ENCODE peak calls at places on chromosome 2, in four cellular contexts. One of them, this sample, is unnamed.

GRCh38 chr2:120874876-120875275 is 139.2 kb downstream of the GLI2 start:
- DNase-seq in GM12864: no peak
- DNase-seq in activated gamma-delta T cell treated with Interleukin-2 at 50 U/mL for 16 hours: no peak
- DNase-seq in stimulated activated CD8-positive, alpha-beta memory T cell treated with anti-CD3 and anti-CD28 coated beads, Interleukin-7, amount 100 ng/mL, for 1 hour: no peak
- DNase-seq in this sample: no peak

GRCh38 chr2:47300609-47301276 is 102.2 kb upstream of the MSH2 start:
- DNase-seq in GM12864: no peak
- DNase-seq in activated gamma-delta T cell treated with Interleukin-2 at 50 U/mL for 16 hours: no peak
- DNase-seq in stimulated activated CD8-positive, alpha-beta memory T cell treated with anti-CD3 and anti-CD28 coated beads, Interleukin-7, amount 100 ng/mL, for 1 hour: no peak
- DNase-seq in this sample: no peak

GRCh38 chr2:47354013-47354816 is 48.7 kb upstream of the MSH2 start:
- DNase-seq in GM12864: no peak
- DNase-seq in activated gamma-delta T cell treated with Interleukin-2 at 50 U/mL for 16 hours: no peak
- DNase-seq in stimulated activated CD8-positive, alpha-beta memory T cell treated with anti-CD3 and anti-CD28 coated beads, Interleukin-7, amount 100 ng/mL, for 1 hour: no peak
- DNase-seq in this sample: no peak

GRCh38 chr2:63735263-63735662 is 106.4 kb upstream of the UGP2 start:
- DNase-seq in GM12864: no peak
- DNase-seq in activated gamma-delta T cell treated with Interleukin-2 at 50 U/mL for 16 hours: no peak
- DNase-seq in stimulated activated CD8-positive, alpha-beta memory T cell treated with anti-CD3 and anti-CD28 coated beads, Interleukin-7, amount 100 ng/mL, for 1 hour: no peak
- DNase-seq in this sample: no peak

GRCh38 chr2:46829240-46829970 is 86.2 kb downstream of the MCFD2 start:
- DNase-seq in GM12864: no peak
- DNase-seq in activated gamma-delta T cell treated with Interleukin-2 at 50 U/mL for 16 hours: no peak
- DNase-seq in stimulated activated CD8-positive, alpha-beta memory T cell treated with anti-CD3 and anti-CD28 coated beads, Interleukin-7, amount 100 ng/mL, for 1 hour: no peak
- DNase-seq in this sample: no peak

GRCh38 chr2:201923991-201924390 is 109.7 kb upstream of the FZD7 start:
- DNase-seq in GM12864: no peak
- DNase-seq in activated gamma-delta T cell treated with Interleukin-2 at 50 U/mL for 16 hours: no peak
- DNase-seq in stimulated activated CD8-positive, alpha-beta memory T cell treated with anti-CD3 and anti-CD28 coated beads, Interleukin-7, amount 100 ng/mL, for 1 hour: no peak
- DNase-seq in this sample: no peak

GRCh38 chr2:199186226-199186864 is 271.4 kb downstream of the SATB2 start:
- DNase-seq in GM12864: no peak
- DNase-seq in activated gamma-delta T cell treated with Interleukin-2 at 50 U/mL for 16 hours: no peak
- DNase-seq in stimulated activated CD8-positive, alpha-beta memory T cell treated with anti-CD3 and anti-CD28 coated beads, Interleukin-7, amount 100 ng/mL, for 1 hour: no peak
- DNase-seq in this sample: no peak

GRCh38 chr2:23445450-23445868 is 60.5 kb downstream of the KLHL29 start:
- DNase-seq in GM12864: no peak
- DNase-seq in activated gamma-delta T cell treated with Interleukin-2 at 50 U/mL for 16 hours: no peak
- DNase-seq in stimulated activated CD8-positive, alpha-beta memory T cell treated with anti-CD3 and anti-CD28 coated beads, Interleukin-7, amount 100 ng/mL, for 1 hour: no peak
- DNase-seq in this sample: peak; percentile 59

GRCh38 chr2:215904101-215904500 is 109.2 kb downstream of the MREG start:
- DNase-seq in GM12864: no peak
- DNase-seq in activated gamma-delta T cell treated with Interleukin-2 at 50 U/mL for 16 hours: no peak
- DNase-seq in stimulated activated CD8-positive, alpha-beta memory T cell treated with anti-CD3 and anti-CD28 coated beads, Interleukin-7, amount 100 ng/mL, for 1 hour: no peak
- DNase-seq in this sample: no peak

GRCh38 chr2:205270689-205271088 is 411.6 kb upstream of the NRP2 start:
- DNase-seq in GM12864: no peak
- DNase-seq in activated gamma-delta T cell treated with Interleukin-2 at 50 U/mL for 16 hours: no peak
- DNase-seq in stimulated activated CD8-positive, alpha-beta memory T cell treated with anti-CD3 and anti-CD28 coated beads, Interleukin-7, amount 100 ng/mL, for 1 hour: no peak
- DNase-seq in this sample: peak; percentile 54

GRCh38 chr2:74050153-74050552 is 65.4 kb downstream of the TET3 start:
- DNase-seq in GM12864: no peak
- DNase-seq in activated gamma-delta T cell treated with Interleukin-2 at 50 U/mL for 16 hours: no peak
- DNase-seq in stimulated activated CD8-positive, alpha-beta memory T cell treated with anti-CD3 and anti-CD28 coated beads, Interleukin-7, amount 100 ng/mL, for 1 hour: no peak
- DNase-seq in this sample: no peak

GRCh38 chr2:20627712-20628380 is 23.1 kb downstream of the HS1BP3 start:
- DNase-seq in GM12864: no peak
- DNase-seq in activated gamma-delta T cell treated with Interleukin-2 at 50 U/mL for 16 hours: no peak
- DNase-seq in stimulated activated CD8-positive, alpha-beta memory T cell treated with anti-CD3 and anti-CD28 coated beads, Interleukin-7, amount 100 ng/mL, for 1 hour: no peak
- DNase-seq in this sample: no peak

GRCh38 chr2:139033300-139033699 is 253.1 kb upstream of the NXPH2 start:
- DNase-seq in GM12864: no peak
- DNase-seq in activated gamma-delta T cell treated with Interleukin-2 at 50 U/mL for 16 hours: no peak
- DNase-seq in stimulated activated CD8-positive, alpha-beta memory T cell treated with anti-CD3 and anti-CD28 coated beads, Interleukin-7, amount 100 ng/mL, for 1 hour: no peak
- DNase-seq in this sample: peak; percentile 5

GRCh38 chr2:141534671-141535359 is 596.0 kb downstream of the LRP1B start:
- DNase-seq in GM12864: no peak
- DNase-seq in activated gamma-delta T cell treated with Interleukin-2 at 50 U/mL for 16 hours: no peak
- DNase-seq in stimulated activated CD8-positive, alpha-beta memory T cell treated with anti-CD3 and anti-CD28 coated beads, Interleukin-7, amount 100 ng/mL, for 1 hour: no peak
- DNase-seq in this sample: peak; percentile 19

GRCh38 chr2:219475697-219476604 is 22.7 kb upstream of the GMPPA start:
- DNase-seq in GM12864: no peak
- DNase-seq in activated gamma-delta T cell treated with Interleukin-2 at 50 U/mL for 16 hours: peak; percentile 46
- DNase-seq in stimulated activated CD8-positive, alpha-beta memory T cell treated with anti-CD3 and anti-CD28 coated beads, Interleukin-7, amount 100 ng/mL, for 1 hour: peak; percentile 29
- DNase-seq in this sample: peak; percentile 32

GRCh38 chr2:55159037-55159651 is 72.9 kb downstream of the CLHC1 start:
- DNase-seq in GM12864: no peak
- DNase-seq in activated gamma-delta T cell treated with Interleukin-2 at 50 U/mL for 16 hours: no peak
- DNase-seq in stimulated activated CD8-positive, alpha-beta memory T cell treated with anti-CD3 and anti-CD28 coated beads, Interleukin-7, amount 100 ng/mL, for 1 hour: no peak
- DNase-seq in this sample: no peak

GRCh38 chr2:42028571-42029148 is 19.2 kb upstream of the PKDCC start:
- DNase-seq in GM12864: peak; percentile 55
- DNase-seq in activated gamma-delta T cell treated with Interleukin-2 at 50 U/mL for 16 hours: no peak
- DNase-seq in stimulated activated CD8-positive, alpha-beta memory T cell treated with anti-CD3 and anti-CD28 coated beads, Interleukin-7, amount 100 ng/mL, for 1 hour: no peak
- DNase-seq in this sample: no peak

GRCh38 chr2:217463402-217464075 is 539.3 kb downstream of the TNS1 start:
- DNase-seq in GM12864: no peak
- DNase-seq in activated gamma-delta T cell treated with Interleukin-2 at 50 U/mL for 16 hours: no peak
- DNase-seq in stimulated activated CD8-positive, alpha-beta memory T cell treated with anti-CD3 and anti-CD28 coated beads, Interleukin-7, amount 100 ng/mL, for 1 hour: no peak
- DNase-seq in this sample: no peak

GRCh38 chr2:240919786-240920782 is 13.9 kb downstream of the CROCC2 start:
- DNase-seq in GM12864: no peak
- DNase-seq in activated gamma-delta T cell treated with Interleukin-2 at 50 U/mL for 16 hours: peak; percentile 2
- DNase-seq in stimulated activated CD8-positive, alpha-beta memory T cell treated with anti-CD3 and anti-CD28 coated beads, Interleukin-7, amount 100 ng/mL, for 1 hour: no peak
- DNase-seq in this sample: no peak

This sample was measured in foreskin melanocyte.